ENCODE peak calls at places on chromosomes 11 and 22, in ten cellular contexts. H is gastrocnemius medialis, T is mucosa of descending colon, Q is SK-N-SH, U is cardiac muscle cell, B is fibroblast of lung, M is psoas muscle, W is HAP-1, G is mammary epithelial cell, Z is left ventricle myocardium inferior. X is an unnamed sample.
A peak's percentile ranks its signal among the peaks of the same experiment; 100 is the strongest.

GRCh38 chr11:4466168-4466891 is 16.1 kb upstream of the OR52K1 start:
- DNase-seq in H (no peak), T (no peak), Q (no peak), U (no peak), B (no peak), M (no peak), W (peak; percentile 70), G (no peak), Z (no peak), X (no peak)

GRCh38 chr11:67252831-67253239 is 13.4 kb upstream of the GRK2 start:
- DNase-seq in H (peak; percentile 47), T (no peak), Q (no peak), U (peak; percentile 46), B (peak; percentile 41), M (peak; percentile 64), W (peak; percentile 41), G (peak; percentile 49), Z (no peak), X (no peak)

GRCh38 chr11:46890665-46891064 is 27.7 kb downstream of the LRP4 start:
- DNase-seq in H (no peak), T (no peak), Q (no peak), U (no peak), B (peak; percentile 16), M (no peak), W (no peak), G (no peak), Z (no peak), X (no peak)

GRCh38 chr11:1484716-1485503 is 1.7 kb downstream of the MOB2 start:
- DNase-seq in H (no peak), T (peak; percentile 46), Q (no peak), U (no peak), B (no peak), M (peak; percentile 57), W (no peak), G (no peak), Z (peak; percentile 33), X (no peak)

GRCh38 chr11:44138286-44138685 is 42.8 kb downstream of the EXT2 start:
- DNase-seq in H (no peak), T (no peak), Q (no peak), U (no peak), B (peak; percentile 64), M (no peak), W (no peak), G (no peak), Z (no peak), X (no peak)

GRCh38 chr11:129265125-129265788 is 73.1 kb upstream of the ARHGAP32 start:
- DNase-seq in H (no peak), T (no peak), Q (no peak), U (no peak), B (peak; percentile 24), M (no peak), W (no peak), G (no peak), Z (no peak), X (no peak)

GRCh38 chr11:116792869-116793475 is 1.3 kb upstream of the APOA5 start:
- DNase-seq in H (no peak), T (no peak), Q (no peak), U (no peak), B (peak; percentile 85), M (no peak), W (no peak), G (peak; percentile 80), Z (no peak), X (no peak)

GRCh38 chr11:65654375-65655349 is 8.1 kb downstream of the RELA start:
- DNase-seq in H (no peak), T (peak; percentile 37), Q (no peak), U (no peak), B (no peak), M (peak; percentile 55), W (no peak), G (no peak), Z (no peak), X (peak; percentile 32)

GRCh38 chr22:43885786-43886185 is 6.0 kb downstream of the PNPLA5 start:
- DNase-seq in H (no peak), T (no peak), Q (no peak), U (no peak), B (no peak), M (no peak), W (no peak), G (no peak), Z (no peak), X (peak; percentile 13)

GRCh38 chr11:86740628-86741488 is 59.5 kb upstream of the PRSS23 start:
- DNase-seq in H (peak; percentile 54), T (no peak), Q (no peak), U (peak; percentile 18), B (peak; percentile 98), M (peak; percentile 52), W (no peak), G (peak; percentile 88), Z (no peak), X (peak; percentile 57)

GRCh38 chr11:32448232-32448631 is 12.9 kb upstream of the WT1 start:
- DNase-seq in H (no peak), T (no peak), Q (no peak), U (peak; percentile 72), B (peak; percentile 8), M (no peak), W (peak; percentile 53), G (no peak), Z (no peak), X (no peak)

GRCh38 chr11:119389611-119390254 is 8.2 kb upstream of the USP2 start:
- DNase-seq in H (no peak), T (peak; percentile 29), Q (no peak), U (no peak), B (no peak), M (no peak), W (peak; percentile 48), G (no peak), Z (no peak), X (no peak)

DNA sequence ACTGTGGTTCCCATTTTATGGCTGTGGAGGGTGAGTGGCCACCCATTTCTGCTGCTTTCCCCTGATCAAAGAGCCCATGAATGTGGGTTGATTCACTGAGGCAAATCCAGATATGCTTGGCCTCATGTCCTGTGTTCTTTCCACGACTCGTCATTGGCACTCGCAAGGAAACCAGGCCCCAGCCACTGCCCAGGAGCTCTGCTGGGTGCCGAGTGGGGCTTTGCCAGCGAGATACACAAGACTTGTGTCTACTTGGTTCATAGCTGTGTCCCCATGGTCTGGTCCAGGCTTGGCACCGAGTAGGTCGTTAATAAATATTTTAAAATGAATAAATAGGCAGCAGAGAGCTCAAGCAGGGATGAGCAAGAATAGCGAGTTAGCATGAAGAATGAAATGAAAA is 1291.5 kb downstream of the TBC1D22A start:
- DNase-seq in H (no peak), T (no peak), Q (no peak), U (no peak), B (no peak), M (no peak), W (no peak), G (no peak), Z (no peak), X (no peak)
- H3K9me3 ChIP-seq in H (no peaks in the 10 kb centered on the region), T (no peaks in the 10 kb centered on the region), Q (no peaks in the 10 kb centered on the region), U (no peaks in the 10 kb centered on the region), B (no peaks in the 10 kb centered on the region), M (no peaks in the 10 kb centered on the region), W (no peaks in the 10 kb centered on the region), G (peaks cover 44% of the 10 kb centered on the region), Z (peaks cover 5% of the 10 kb centered on the region), X (no peaks in the 10 kb centered on the region)

DNA sequence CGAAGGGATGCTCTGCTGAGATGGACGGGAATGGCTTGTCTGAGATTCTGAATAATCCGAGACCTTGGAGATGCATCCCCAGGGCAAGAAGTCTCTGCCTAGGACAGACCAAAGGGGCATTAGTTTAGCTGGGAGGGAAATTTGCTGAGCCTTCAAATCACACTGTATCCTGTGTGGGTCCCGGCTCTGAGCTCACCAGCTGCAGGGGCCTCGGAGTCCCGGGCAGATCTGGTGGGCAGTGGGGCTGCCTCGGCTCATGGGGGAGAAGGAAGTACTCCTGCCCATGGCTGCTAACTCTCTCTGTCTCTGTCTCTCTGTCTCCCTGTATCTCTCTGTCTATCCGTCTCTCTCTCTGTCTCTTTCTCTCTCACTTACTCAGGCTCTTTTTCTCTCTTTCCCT is 522.4 kb downstream of the TBC1D22A start:
- DNase-seq in H (no peak), T (no peak), Q (no peak), U (no peak), B (no peak), M (no peak), W (no peak), G (no peak), Z (no peak), X (no peak)
- H3K9me3 ChIP-seq in H (no peaks in the 10 kb centered on the region), T (no peaks in the 10 kb centered on the region), Q (no peaks in the 10 kb centered on the region), U (no peaks in the 10 kb centered on the region), B (no peaks in the 10 kb centered on the region), M (no peaks in the 10 kb centered on the region), W (no peaks in the 10 kb centered on the region), G (peaks cover 46% of the 10 kb centered on the region), Z (no peaks in the 10 kb centered on the region), X (no peaks in the 10 kb centered on the region)

GRCh38 chr22:49514211-49514610 is 313.5 kb downstream of the BRD1 start:
- DNase-seq in H (no peak), T (no peak), Q (no peak), U (no peak), B (no peak), M (no peak), W (no peak), G (no peak), Z (no peak), X (no peak)

GRCh38 chr22:49512471-49512870 is 315.2 kb downstream of the BRD1 start:
- DNase-seq in H (no peak), T (no peak), Q (no peak), U (no peak), B (no peak), M (no peak), W (peak; percentile 73), G (no peak), Z (no peak), X (no peak)

GRCh38 chr22:49515486-49515885 is 312.2 kb downstream of the BRD1 start:
- DNase-seq in H (no peak), T (no peak), Q (no peak), U (no peak), B (no peak), M (no peak), W (no peak), G (no peak), Z (no peak), X (no peak)

GRCh38 chr22:49513358-49513851 is 314.3 kb downstream of the BRD1 start:
- DNase-seq in H (no peak), T (no peak), Q (no peak), U (no peak), B (no peak), M (no peak), W (peak; percentile 56), G (no peak), Z (no peak), X (no peak)

GRCh38 chr22:49514656-49515055 is 313.0 kb downstream of the BRD1 start:
- DNase-seq in H (no peak), T (no peak), Q (no peak), U (no peak), B (no peak), M (no peak), W (no peak), G (no peak), Z (no peak), X (no peak)
- H3K9me3 ChIP-seq in H (no peaks in the 10 kb centered on the region), T (peaks cover 10% of the 10 kb centered on the region), Q (no peaks in the 10 kb centered on the region), U (no peaks in the 10 kb centered on the region), B (no peaks in the 10 kb centered on the region), M (peaks cover 10% of the 10 kb centered on the region), W (no peaks in the 10 kb centered on the region), G (peaks cover 31% of the 10 kb centered on the region), Z (peaks cover 22% of the 10 kb centered on the region), X (no peaks in the 10 kb centered on the region)

DNA sequence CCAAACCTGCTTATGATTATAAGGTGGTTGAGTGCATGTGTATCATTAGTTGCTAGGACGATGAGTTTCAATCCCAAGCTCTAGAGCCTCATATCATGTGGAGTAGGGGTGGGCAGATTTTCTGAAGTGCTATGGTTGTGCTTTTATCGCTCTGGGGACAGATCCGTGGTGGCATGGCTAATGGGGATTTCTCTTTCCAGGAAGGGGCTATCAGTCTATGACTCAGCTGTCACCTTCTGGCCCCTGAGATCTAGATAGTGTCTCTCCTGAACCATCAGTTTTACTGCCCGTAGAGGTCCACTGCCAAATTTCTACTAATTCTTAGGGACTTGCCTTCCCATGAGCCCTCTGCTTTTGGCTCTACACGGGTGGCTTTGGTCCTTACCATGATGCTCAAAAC is 51.8 kb downstream of the FDX1 start:
- DNase-seq in H (no peak), T (no peak), Q (no peak), U (no peak), B (no peak), M (no peak), W (no peak), G (no peak), Z (no peak), X (no peak)
- H3K9me3 ChIP-seq in H (no peaks in the 10 kb centered on the region), T (no peaks in the 10 kb centered on the region), Q (no peaks in the 10 kb centered on the region), U (no peaks in the 10 kb centered on the region), B (no peaks in the 10 kb centered on the region), M (no peaks in the 10 kb centered on the region), W (no peaks in the 10 kb centered on the region), G (no peaks in the 10 kb centered on the region), Z (no peaks in the 10 kb centered on the region), X (no peaks in the 10 kb centered on the region)

X was measured in left lung.